ENCODE peak calls at places on chromosomes 13 and 19, in nine cellular contexts. One of them, this sample, is unnamed.

GRCh38 chr13:61316647-61317046 is 99.0 kb downstream of the PCDH20 start:
- DNase-seq in transverse colon: no peak
- DNase-seq in heart right ventricle: no peak
- DNase-seq in heart left ventricle: no peak
- DNase-seq in aorta: no peak
- DNase-seq in neural progenitor cell: peak
- DNase-seq in IMR-90: no peak
- DNase-seq in HFF-Myc: no peak
- DNase-seq in colonic mucosa: no peak
- DNase-seq in this sample: no peak

GRCh38 chr13:79282976-79283375 is 123.1 kb downstream of the RBM26 start:
- DNase-seq in transverse colon: no peak
- DNase-seq in heart right ventricle: no peak
- DNase-seq in heart left ventricle: no peak
- DNase-seq in aorta: no peak
- DNase-seq in neural progenitor cell: no peak
- DNase-seq in IMR-90: no peak
- DNase-seq in HFF-Myc: no peak
- DNase-seq in colonic mucosa: no peak
- DNase-seq in this sample: peak

GRCh38 chr19:45444318-45445041 is 20.8 kb upstream of the ERCC1 start:
- DNase-seq in transverse colon: peak
- DNase-seq in heart right ventricle: peak
- DNase-seq in heart left ventricle: peak
- DNase-seq in aorta: peak
- DNase-seq in neural progenitor cell: peak
- DNase-seq in IMR-90: peak
- DNase-seq in HFF-Myc: no peak
- DNase-seq in colonic mucosa: peak
- DNase-seq in this sample: peak

GRCh38 chr19:2974342-2974932 is 2.9 kb upstream of the TLE6 start:
- DNase-seq in transverse colon: no peak
- DNase-seq in heart right ventricle: peak
- DNase-seq in heart left ventricle: peak
- DNase-seq in aorta: no peak
- DNase-seq in neural progenitor cell: peak
- DNase-seq in IMR-90: no peak
- DNase-seq in HFF-Myc: no peak
- DNase-seq in colonic mucosa: peak
- DNase-seq in this sample: peak

GRCh38 chr13:27120811-27121210 is 50.8 kb downstream of the USP12 start:
- DNase-seq in transverse colon: no peak
- DNase-seq in heart right ventricle: no peak
- DNase-seq in heart left ventricle: no peak
- DNase-seq in aorta: no peak
- DNase-seq in neural progenitor cell: no peak
- DNase-seq in IMR-90: peak
- DNase-seq in HFF-Myc: no peak
- DNase-seq in colonic mucosa: no peak
- DNase-seq in this sample: peak

GRCh38 chr19:13051581-13052165 is 51.0 kb downstream of the LYL1 start:
- DNase-seq in transverse colon: peak
- DNase-seq in heart right ventricle: no peak
- DNase-seq in heart left ventricle: peak
- DNase-seq in aorta: peak
- DNase-seq in neural progenitor cell: peak
- DNase-seq in IMR-90: peak
- DNase-seq in HFF-Myc: no peak
- DNase-seq in colonic mucosa: peak
- DNase-seq in this sample: peak

GRCh38 chr19:18596752-18597157 is 8.2 kb downstream of the REX1BD start:
- DNase-seq in transverse colon: peak
- DNase-seq in heart right ventricle: no peak
- DNase-seq in heart left ventricle: no peak
- DNase-seq in aorta: no peak
- DNase-seq in neural progenitor cell: peak
- DNase-seq in IMR-90: no peak
- DNase-seq in HFF-Myc: no peak
- DNase-seq in colonic mucosa: peak
- DNase-seq in this sample: no peak

GRCh38 chr13:85503797-85504196 is 295.4 kb downstream of the SLITRK6 start:
- DNase-seq in transverse colon: no peak
- DNase-seq in heart right ventricle: no peak
- DNase-seq in heart left ventricle: no peak
- DNase-seq in aorta: no peak
- DNase-seq in neural progenitor cell: no peak
- DNase-seq in IMR-90: peak
- DNase-seq in HFF-Myc: no peak
- DNase-seq in colonic mucosa: no peak
- DNase-seq in this sample: peak

GRCh38 chr13:36548129-36548528 is 115.8 kb downstream of the CCNA1 start:
- DNase-seq in transverse colon: no peak
- DNase-seq in heart right ventricle: peak
- DNase-seq in heart left ventricle: peak
- DNase-seq in aorta: no peak
- DNase-seq in neural progenitor cell: no peak
- DNase-seq in IMR-90: no peak
- DNase-seq in HFF-Myc: no peak
- DNase-seq in colonic mucosa: no peak
- DNase-seq in this sample: no peak

GRCh38 chr13:40786568-40786996 is 2.8 kb upstream of the SLC25A15 start:
- DNase-seq in transverse colon: no peak
- DNase-seq in heart right ventricle: no peak
- DNase-seq in heart left ventricle: no peak
- DNase-seq in aorta: no peak
- DNase-seq in neural progenitor cell: no peak
- DNase-seq in IMR-90: peak
- DNase-seq in HFF-Myc: no peak
- DNase-seq in colonic mucosa: no peak
- DNase-seq in this sample: peak

GRCh38 chr13:21973437-21974125 is 302.7 kb downstream of the FGF9 start:
- DNase-seq in transverse colon: no peak
- DNase-seq in heart right ventricle: no peak
- DNase-seq in heart left ventricle: no peak
- DNase-seq in aorta: peak
- DNase-seq in neural progenitor cell: no peak
- DNase-seq in IMR-90: no peak
- DNase-seq in HFF-Myc: no peak
- DNase-seq in colonic mucosa: no peak
- DNase-seq in this sample: no peak

GRCh38 chr19:3603121-3603841 is 3.4 kb downstream of the TBXA2R start:
- DNase-seq in transverse colon: no peak
- DNase-seq in heart right ventricle: no peak
- DNase-seq in heart left ventricle: no peak
- DNase-seq in aorta: peak
- DNase-seq in neural progenitor cell: no peak
- DNase-seq in IMR-90: no peak
- DNase-seq in HFF-Myc: no peak
- DNase-seq in colonic mucosa: no peak
- DNase-seq in this sample: no peak

GRCh38 chr19:16062789-16063188 is 13.5 kb upstream of the TPM4 start:
- DNase-seq in transverse colon: peak
- DNase-seq in heart right ventricle: peak
- DNase-seq in heart left ventricle: no peak
- DNase-seq in aorta: peak
- DNase-seq in neural progenitor cell: peak
- DNase-seq in IMR-90: no peak
- DNase-seq in HFF-Myc: no peak
- DNase-seq in colonic mucosa: peak
- DNase-seq in this sample: no peak

GRCh38 chr13:74197686-74198085 is 63.5 kb upstream of the KLF12 start:
- DNase-seq in transverse colon: no peak
- DNase-seq in heart right ventricle: no peak
- DNase-seq in heart left ventricle: no peak
- DNase-seq in aorta: no peak
- DNase-seq in neural progenitor cell: no peak
- DNase-seq in IMR-90: no peak
- DNase-seq in HFF-Myc: no peak
- DNase-seq in colonic mucosa: no peak
- DNase-seq in this sample: no peak

GRCh38 chr19:34226036-34226435 is 28.3 kb upstream of the GARRE1 start:
- DNase-seq in transverse colon: no peak
- DNase-seq in heart right ventricle: no peak
- DNase-seq in heart left ventricle: no peak
- DNase-seq in aorta: no peak
- DNase-seq in neural progenitor cell: no peak
- DNase-seq in IMR-90: no peak
- DNase-seq in HFF-Myc: no peak
- DNase-seq in colonic mucosa: no peak
- DNase-seq in this sample: no peak

GRCh38 chr13:66087149-66087780 is 1142.9 kb downstream of the PCDH9 start:
- DNase-seq in transverse colon: no peak
- DNase-seq in heart right ventricle: no peak
- DNase-seq in heart left ventricle: no peak
- DNase-seq in aorta: no peak
- DNase-seq in neural progenitor cell: no peak
- DNase-seq in IMR-90: peak
- DNase-seq in HFF-Myc: no peak
- DNase-seq in colonic mucosa: no peak
- DNase-seq in this sample: no peak

GRCh38 chr13:98466634-98467236 is 110.2 kb downstream of the STK24 start:
- DNase-seq in transverse colon: peak
- DNase-seq in heart right ventricle: no peak
- DNase-seq in heart left ventricle: no peak
- DNase-seq in aorta: no peak
- DNase-seq in neural progenitor cell: peak
- DNase-seq in IMR-90: peak
- DNase-seq in HFF-Myc: no peak
- DNase-seq in colonic mucosa: no peak
- DNase-seq in this sample: peak

GRCh38 chr13:27101289-27101688 is 70.3 kb downstream of the USP12 start:
- DNase-seq in transverse colon: no peak
- DNase-seq in heart right ventricle: no peak
- DNase-seq in heart left ventricle: no peak
- DNase-seq in aorta: no peak
- DNase-seq in neural progenitor cell: no peak
- DNase-seq in IMR-90: no peak
- DNase-seq in HFF-Myc: no peak
- DNase-seq in colonic mucosa: no peak
- DNase-seq in this sample: no peak

GRCh38 chr19:55451522-55452380 is 8.7 kb upstream of the SHISA7 start:
- DNase-seq in transverse colon: no peak
- DNase-seq in heart right ventricle: no peak
- DNase-seq in heart left ventricle: no peak
- DNase-seq in aorta: no peak
- DNase-seq in neural progenitor cell: peak
- DNase-seq in IMR-90: no peak
- DNase-seq in HFF-Myc: no peak
- DNase-seq in colonic mucosa: no peak
- DNase-seq in this sample: no peak
- H3K4me3 ChIP-seq in transverse colon: no peak
- H3K4me3 ChIP-seq in heart right ventricle: peak
- H3K4me3 ChIP-seq in heart left ventricle: no peak
- H3K4me3 ChIP-seq in aorta: no peak
- H3K4me3 ChIP-seq in neural progenitor cell: peak
- H3K4me3 ChIP-seq in IMR-90: peak
- H3K4me3 ChIP-seq in HFF-Myc: no peak
- H3K4me3 ChIP-seq in colonic mucosa: no peak
- H3K4me3 ChIP-seq in this sample: no peak

GRCh38 chr13:44294868-44295267 is 78.8 kb upstream of the SERP2 start:
- DNase-seq in transverse colon: no peak
- DNase-seq in heart right ventricle: no peak
- DNase-seq in heart left ventricle: no peak
- DNase-seq in aorta: no peak
- DNase-seq in neural progenitor cell: no peak
- DNase-seq in IMR-90: no peak
- DNase-seq in HFF-Myc: no peak
- DNase-seq in colonic mucosa: no peak
- DNase-seq in this sample: no peak

GRCh38 chr13:44296856-44297255 is 76.8 kb upstream of the SERP2 start:
- DNase-seq in transverse colon: no peak
- DNase-seq in heart right ventricle: no peak
- DNase-seq in heart left ventricle: peak
- DNase-seq in aorta: no peak
- DNase-seq in neural progenitor cell: no peak
- DNase-seq in IMR-90: no peak
- DNase-seq in HFF-Myc: no peak
- DNase-seq in colonic mucosa: no peak
- DNase-seq in this sample: no peak

GRCh38 chr13:44293908-44294735 is 79.5 kb upstream of the SERP2 start:
- DNase-seq in transverse colon: no peak
- DNase-seq in heart right ventricle: no peak
- DNase-seq in heart left ventricle: no peak
- DNase-seq in aorta: no peak
- DNase-seq in neural progenitor cell: no peak
- DNase-seq in IMR-90: peak
- DNase-seq in HFF-Myc: no peak
- DNase-seq in colonic mucosa: no peak
- DNase-seq in this sample: peak

GRCh38 chr13:44293354-44293753 is 80.3 kb upstream of the SERP2 start:
- DNase-seq in transverse colon: no peak
- DNase-seq in heart right ventricle: no peak
- DNase-seq in heart left ventricle: no peak
- DNase-seq in aorta: no peak
- DNase-seq in neural progenitor cell: no peak
- DNase-seq in IMR-90: no peak
- DNase-seq in HFF-Myc: no peak
- DNase-seq in colonic mucosa: no peak
- DNase-seq in this sample: no peak

GRCh38 chr13:44292545-44292944 is 81.1 kb upstream of the SERP2 start:
- DNase-seq in transverse colon: no peak
- DNase-seq in heart right ventricle: peak
- DNase-seq in heart left ventricle: no peak
- DNase-seq in aorta: no peak
- DNase-seq in neural progenitor cell: no peak
- DNase-seq in IMR-90: no peak
- DNase-seq in HFF-Myc: no peak
- DNase-seq in colonic mucosa: no peak
- DNase-seq in this sample: no peak
- H3K4me3 ChIP-seq in transverse colon: no peak
- H3K4me3 ChIP-seq in heart right ventricle: no peak
- H3K4me3 ChIP-seq in heart left ventricle: no peak
- H3K4me3 ChIP-seq in aorta: no peak
- H3K4me3 ChIP-seq in neural progenitor cell: no peak
- H3K4me3 ChIP-seq in IMR-90: no peak
- H3K4me3 ChIP-seq in HFF-Myc: no peak
- H3K4me3 ChIP-seq in colonic mucosa: no peak
- H3K4me3 ChIP-seq in this sample: no peak

GRCh38 chr13:48588120-48588519 is 55.2 kb upstream of the RCBTB2 start:
- DNase-seq in transverse colon: no peak
- DNase-seq in heart right ventricle: no peak
- DNase-seq in heart left ventricle: no peak
- DNase-seq in aorta: no peak
- DNase-seq in neural progenitor cell: no peak
- DNase-seq in IMR-90: no peak
- DNase-seq in HFF-Myc: no peak
- DNase-seq in colonic mucosa: no peak
- DNase-seq in this sample: no peak
- H3K4me3 ChIP-seq in transverse colon: no peak
- H3K4me3 ChIP-seq in heart right ventricle: no peak
- H3K4me3 ChIP-seq in heart left ventricle: no peak
- H3K4me3 ChIP-seq in aorta: no peak
- H3K4me3 ChIP-seq in neural progenitor cell: no peak
- H3K4me3 ChIP-seq in IMR-90: no peak
- H3K4me3 ChIP-seq in HFF-Myc: no peak
- H3K4me3 ChIP-seq in colonic mucosa: no peak
- H3K4me3 ChIP-seq in this sample: no peak

GRCh38 chr13:45695198-45695730 is 6.9 kb upstream of the CBY2 start:
- DNase-seq in transverse colon: no peak
- DNase-seq in heart right ventricle: no peak
- DNase-seq in heart left ventricle: no peak
- DNase-seq in aorta: no peak
- DNase-seq in neural progenitor cell: no peak
- DNase-seq in IMR-90: no peak
- DNase-seq in HFF-Myc: no peak
- DNase-seq in colonic mucosa: no peak
- DNase-seq in this sample: no peak
- H3K4me3 ChIP-seq in transverse colon: no peak
- H3K4me3 ChIP-seq in heart right ventricle: no peak
- H3K4me3 ChIP-seq in heart left ventricle: no peak
- H3K4me3 ChIP-seq in aorta: no peak
- H3K4me3 ChIP-seq in neural progenitor cell: no peak
- H3K4me3 ChIP-seq in IMR-90: no peak
- H3K4me3 ChIP-seq in HFF-Myc: no peak
- H3K4me3 ChIP-seq in colonic mucosa: no peak
- H3K4me3 ChIP-seq in this sample: no peak

This sample was measured in foreskin fibroblast.